ENCODE peak calls at places on chromosomes 6 and 20, in nine cellular contexts. V is A673; D is CD4-positive, CD25-positive, alpha-beta regulatory T cell; C is ascending aorta; W is mesenchymal stem cell; G is CD8-positive, alpha-beta T cell; H is spleen; F is MM.1S; L is esophagus muscularis mucosa. P is an unnamed sample. For H3K9me3 and H3K36me3, the result is how much of the 10 kb centered on the place peaks cover.

GRCh38 chr6:143396497-143397228 is 53.8 kb downstream of the ADAT2 start:
- DNase-seq in V (no peak), D (no peak), C (no peak), W (no peak), G (no peak), H (no peak), F (no peak), L (no peak), P (no peak)

GRCh38 chr6:98094696-98095095 is 739.7 kb upstream of the POU3F2 start:
- DNase-seq in V (no peak), D (no peak), C (no peak), W (no peak), G (no peak), H (no peak), F (no peak), L (no peak), P (no peak)

GRCh38 chr20:20492521-20493334 is 124.8 kb downstream of the INSM1 start:
- DNase-seq in V (no peak), D (no peak), C (no peak), W (no peak), G (no peak), H (no peak), F (no peak), L (no peak), P (no peak)

GRCh38 chr6:23027281-23027680 is 457.9 kb downstream of the HDGFL1 start:
- DNase-seq in V (peak), D (no peak), C (no peak), W (no peak), G (no peak), H (no peak), F (no peak), L (no peak), P (no peak)

GRCh38 chr6:10401004-10401536 is 13.8 kb downstream of the TFAP2A start:
- DNase-seq in V (peak), D (no peak), C (no peak), W (no peak), G (no peak), H (no peak), F (no peak), L (no peak), P (no peak)

GRCh38 chr6:16403831-16404230 is 165.4 kb downstream of the GMPR start:
- DNase-seq in V (no peak), D (no peak), C (no peak), W (no peak), G (no peak), H (no peak), F (no peak), L (no peak), P (no peak)

GRCh38 chr20:39021748-39022147 is 59.6 kb downstream of the DHX35 start:
- DNase-seq in V (no peak), D (no peak), C (no peak), W (no peak), G (no peak), H (no peak), F (no peak), L (no peak), P (no peak)

GRCh38 chr6:116406678-116407345 is 36.1 kb downstream of the DSE start:
- DNase-seq in V (no peak), D (no peak), C (no peak), W (peak), G (no peak), H (no peak), F (no peak), L (no peak), P (no peak)

GRCh38 chr6:30283761-30284160 is 43.0 kb upstream of the TRIM39 start:
- DNase-seq in V (no peak), D (no peak), C (no peak), W (no peak), G (no peak), H (no peak), F (no peak), L (no peak), P (no peak)
- H3K9me3 ChIP-seq in V (half or more), D (half or more), C (half or more), W (half or more), G (under half), H (half or more), F (under half), L (half or more), P (under half)

DNA sequence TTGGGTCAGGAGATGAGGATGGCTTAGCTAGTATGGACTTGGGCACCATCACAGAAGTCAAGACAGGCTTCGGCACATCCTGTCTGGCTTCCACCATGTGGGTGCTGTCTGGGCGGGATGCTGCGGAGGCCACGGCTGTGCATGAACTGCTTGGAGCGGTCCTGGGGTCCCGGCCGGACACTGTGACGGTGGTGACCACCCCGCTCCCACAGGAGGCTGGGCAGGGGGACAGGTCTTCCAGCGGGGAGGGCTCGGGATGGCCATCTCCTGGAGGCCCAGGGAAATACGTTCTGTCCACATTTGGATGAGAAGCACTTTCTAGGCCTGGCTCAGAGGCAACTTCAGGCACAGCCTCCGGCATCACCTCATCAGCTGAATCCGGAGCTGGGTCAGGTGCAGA is 32.1 kb upstream of the TCFL5 start:
- DNase-seq in V (no peak), D (no peak), C (no peak), W (no peak), G (no peak), H (no peak), F (no peak), L (no peak), P (no peak)
- H3K36me3 ChIP-seq in V (half or more), D (half or more), C (half or more), W (half or more), G (half or more), H (half or more), F (under half), L (half or more), P (under half)

GRCh38 chr6:107140581-107140980 is 25.3 kb upstream of the BEND3 start:
- DNase-seq in V (no peak), D (no peak), C (no peak), W (no peak), G (no peak), H (no peak), F (peak), L (no peak), P (no peak)

GRCh38 chr6:107144014-107144413 is 28.7 kb upstream of the BEND3 start:
- DNase-seq in V (no peak), D (no peak), C (no peak), W (no peak), G (no peak), H (no peak), F (peak), L (no peak), P (no peak)
- H3K9me3 ChIP-seq in V (under half), D (under half), C (under half), W (under half), G (under half), H (under half), F (under half), L (under half), P (under half)

DNA sequence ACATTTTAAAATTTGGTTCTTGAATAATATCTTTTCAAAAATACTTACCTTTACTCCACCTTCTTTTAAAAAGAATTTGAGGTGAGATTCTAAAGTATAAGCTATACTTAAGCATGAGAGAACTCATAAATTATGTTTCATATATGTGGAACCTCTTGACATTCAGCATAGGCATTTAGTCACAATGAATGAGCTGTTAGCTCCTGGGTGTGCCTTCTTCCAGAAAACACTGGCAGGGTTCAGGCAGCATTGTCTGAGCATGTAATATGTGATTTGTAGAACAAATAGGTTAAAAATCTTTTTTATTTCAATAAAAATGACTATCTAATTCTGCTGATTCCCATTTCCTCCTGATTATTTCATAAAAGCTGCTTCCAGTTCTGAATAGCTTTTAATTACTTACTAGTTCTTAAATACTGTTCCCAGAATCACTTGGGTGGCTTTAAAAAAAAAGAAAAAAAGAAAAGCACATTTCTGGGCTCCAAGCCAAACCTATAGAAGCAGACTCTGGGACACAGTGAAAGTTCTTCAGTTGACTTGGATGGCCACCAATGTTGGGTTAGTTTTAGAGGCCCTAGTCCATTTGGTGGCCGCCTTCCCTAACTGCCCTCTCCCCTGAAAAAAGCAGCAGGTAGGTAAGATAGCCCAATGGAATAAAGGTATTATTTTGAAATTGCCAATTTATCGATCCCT is 20.2 kb downstream of the RNF8 start:
- DNase-seq in V (peak), D (no peak), C (no peak), W (no peak), G (no peak), H (no peak), F (no peak), L (no peak), P (no peak)
- H3K36me3 ChIP-seq in V (under half), D (under half), C (under half), W (half or more), G (under half), H (under half), F (under half), L (half or more), P (under half)

GRCh38 chr6:168719901-168720300 is 278.9 kb downstream of the SMOC2 start:
- DNase-seq in V (no peak), D (no peak), C (no peak), W (no peak), G (peak), H (no peak), F (no peak), L (peak), P (no peak)

GRCh38 chr6:168718821-168719475 is 278.0 kb downstream of the SMOC2 start:
- DNase-seq in V (no peak), D (no peak), C (no peak), W (no peak), G (peak), H (no peak), F (no peak), L (peak), P (no peak)

GRCh38 chr6:168715643-168716481 is 274.9 kb downstream of the SMOC2 start:
- DNase-seq in V (peak), D (no peak), C (no peak), W (no peak), G (no peak), H (no peak), F (no peak), L (no peak), P (no peak)

GRCh38 chr6:168716581-168716980 is 275.6 kb downstream of the SMOC2 start:
- DNase-seq in V (no peak), D (no peak), C (no peak), W (no peak), G (peak), H (no peak), F (no peak), L (no peak), P (no peak)

GRCh38 chr6:168717491-168717890 is 276.5 kb downstream of the SMOC2 start:
- DNase-seq in V (no peak), D (no peak), C (no peak), W (no peak), G (peak), H (no peak), F (no peak), L (peak), P (no peak)
- H3K9me3 ChIP-seq in V (under half), D (under half), C (under half), W (under half), G (under half), H (under half), F (under half), L (under half), P (under half)

GRCh38 chr20:62839261-62839660 is 22.4 kb downstream of the TCFL5 start:
- DNase-seq in V (no peak), D (no peak), C (no peak), W (no peak), G (no peak), H (no peak), F (no peak), L (no peak), P (no peak)

GRCh38 chr20:62837790-62838458 is 21.1 kb downstream of the COL9A3 start:
- DNase-seq in V (no peak), D (no peak), C (no peak), W (no peak), G (no peak), H (peak), F (no peak), L (no peak), P (no peak)

GRCh38 chr20:62839816-62840215 is 21.8 kb downstream of the TCFL5 start:
- DNase-seq in V (no peak), D (no peak), C (no peak), W (no peak), G (no peak), H (no peak), F (no peak), L (no peak), P (no peak)

GRCh38 chr20:62837091-62837490 is 20.2 kb downstream of the COL9A3 start:
- DNase-seq in V (no peak), D (no peak), C (no peak), W (no peak), G (no peak), H (peak), F (no peak), L (no peak), P (no peak)

DNA sequence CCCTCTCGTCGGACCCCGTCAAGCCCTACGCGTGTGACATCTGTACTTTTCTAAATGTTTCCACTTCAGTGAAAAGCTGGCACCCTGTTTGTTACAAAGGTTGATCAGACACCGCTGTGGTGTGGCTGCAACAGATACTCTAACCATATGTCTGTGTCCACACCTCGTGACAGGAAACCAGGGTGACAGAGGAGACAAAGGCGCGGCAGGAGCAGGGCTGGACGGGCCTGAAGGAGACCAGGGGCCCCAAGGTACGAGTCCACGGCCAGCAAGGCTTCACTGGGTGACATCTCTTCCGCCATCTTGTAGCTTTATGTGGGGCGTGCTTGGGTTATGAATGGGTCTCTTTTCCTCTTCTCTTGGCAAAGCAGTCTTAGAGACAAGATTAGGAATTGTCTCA is 21.7 kb downstream of the COL9A3 start:
- DNase-seq in V (no peak), D (no peak), C (no peak), W (no peak), G (no peak), H (peak), F (no peak), L (no peak), P (no peak)
- H3K36me3 ChIP-seq in V (under half), D (under half), C (under half), W (under half), G (under half), H (under half), F (under half), L (under half), P (under half)

GRCh38 chr6:169387809-169388383 is 134.2 kb upstream of the THBS2 start:
- DNase-seq in V (no peak), D (no peak), C (no peak), W (no peak), G (no peak), H (no peak), F (no peak), L (peak), P (no peak)

GRCh38 chr6:169393753-169394152 is 140.1 kb upstream of the THBS2 start:
- DNase-seq in V (no peak), D (no peak), C (no peak), W (no peak), G (no peak), H (no peak), F (no peak), L (peak), P (no peak)

GRCh38 chr6:169388767-169389166 is 135.1 kb upstream of the THBS2 start:
- DNase-seq in V (no peak), D (no peak), C (no peak), W (no peak), G (no peak), H (no peak), F (no peak), L (no peak), P (no peak)

GRCh38 chr6:169395080-169395805 is 141.6 kb upstream of the THBS2 start:
- DNase-seq in V (no peak), D (no peak), C (no peak), W (no peak), G (no peak), H (peak), F (no peak), L (peak), P (peak)

GRCh38 chr6:169391473-169392071 is 137.9 kb upstream of the THBS2 start:
- DNase-seq in V (no peak), D (no peak), C (no peak), W (no peak), G (no peak), H (no peak), F (peak), L (no peak), P (no peak)
- H3K9me3 ChIP-seq in V (under half), D (under half), C (under half), W (under half), G (under half), H (under half), F (under half), L (under half), P (under half)

GRCh38 chr20:47734870-47735269 is 50.4 kb downstream of the SULF2 start:
- DNase-seq in V (no peak), D (no peak), C (no peak), W (no peak), G (no peak), H (no peak), F (no peak), L (no peak), P (no peak)
- H3K36me3 ChIP-seq in V (under half), D (under half), C (under half), W (under half), G (under half), H (under half), F (under half), L (under half), P (under half)

GRCh38 chr6:168683621-168684020 is 242.6 kb downstream of the SMOC2 start:
- DNase-seq in V (no peak), D (no peak), C (no peak), W (no peak), G (no peak), H (no peak), F (no peak), L (no peak), P (no peak)

GRCh38 chr6:168686831-168687730 is 246.1 kb downstream of the SMOC2 start:
- DNase-seq in V (no peak), D (no peak), C (no peak), W (no peak), G (no peak), H (no peak), F (no peak), L (no peak), P (no peak)

GRCh38 chr6:168686339-168686738 is 245.4 kb downstream of the SMOC2 start:
- DNase-seq in V (no peak), D (no peak), C (no peak), W (no peak), G (no peak), H (no peak), F (no peak), L (no peak), P (no peak)

GRCh38 chr6:168684471-168684870 is 243.5 kb downstream of the SMOC2 start:
- DNase-seq in V (no peak), D (no peak), C (no peak), W (no peak), G (peak), H (no peak), F (no peak), L (no peak), P (no peak)

GRCh38 chr6:168684906-168685305 is 243.9 kb downstream of the SMOC2 start:
- DNase-seq in V (no peak), D (no peak), C (no peak), W (no peak), G (peak), H (no peak), F (no peak), L (no peak), P (no peak)
- H3K9me3 ChIP-seq in V (under half), D (under half), C (under half), W (under half), G (under half), H (under half), F (under half), L (under half), P (under half)

P was measured in lung.